ENCODE peak calls at places on chromosomes 3 and 15, in five cellular contexts. T, U, X, E and K are unnamed samples.

GRCh38 chr15:56794923-56795329 is 61.6 kb upstream of the ZNF280D start:
- DNase-seq in X (no peak), U (no peak), T (no peak), E (no peak), K (no peak)

GRCh38 chr3:81245505-81245904 is 515.9 kb downstream of the GBE1 start:
- DNase-seq in E (no peak), U (no peak), T (no peak), X (no peak), K (no peak)

GRCh38 chr3:160401301-160402095 is 2.0 kb downstream of the SMC4 start:
- DNase-seq in E (peak), X (peak), T (no peak), U (no peak), K (no peak)

GRCh38 chr3:123143669-123144411 is 57.9 kb upstream of the SEC22A start:
- DNase-seq in T (no peak), U (no peak), E (no peak), X (no peak), K (no peak)

GRCh38 chr15:73228128-73228646 is 140.6 kb downstream of the HCN4 start:
- DNase-seq in T (no peak), X (no peak), E (no peak), U (no peak), K (no peak)

GRCh38 chr3:168040624-168041208 is 55.0 kb downstream of the GOLIM4 start:
- DNase-seq in U (no peak), X (no peak), T (peak), E (no peak), K (no peak)

GRCh38 chr15:58527573-58528196 is 95.9 kb downstream of the LIPC start:
- DNase-seq in T (no peak), X (no peak), E (no peak), U (no peak), K (no peak)

GRCh38 chr15:65304393-65305143 is at the start of gene RNU5B-1:
- DNase-seq in T (peak), E (peak), U (peak), X (peak), K (no peak)

GRCh38 chr3:79810101-79810500 is 42.3 kb upstream of the ROBO1 start:
- DNase-seq in T (no peak), E (no peak), U (no peak), X (no peak), K (no peak)

GRCh38 chr3:189685854-189686253 is 54.7 kb downstream of the TP63 start:
- DNase-seq in T (no peak), X (no peak), E (no peak), U (no peak), K (no peak)

GRCh38 chr3:189690237-189690636 is 59.0 kb downstream of the TP63 start:
- DNase-seq in T (no peak), U (no peak), E (no peak), X (no peak), K (no peak)

GRCh38 chr3:189689625-189690024 is 58.4 kb downstream of the TP63 start:
- DNase-seq in E (no peak), X (no peak), T (no peak), U (no peak), K (no peak)

GRCh38 chr3:189688296-189688695 is 57.1 kb downstream of the TP63 start:
- DNase-seq in U (no peak), E (no peak), T (no peak), X (no peak), K (no peak)

DNA sequence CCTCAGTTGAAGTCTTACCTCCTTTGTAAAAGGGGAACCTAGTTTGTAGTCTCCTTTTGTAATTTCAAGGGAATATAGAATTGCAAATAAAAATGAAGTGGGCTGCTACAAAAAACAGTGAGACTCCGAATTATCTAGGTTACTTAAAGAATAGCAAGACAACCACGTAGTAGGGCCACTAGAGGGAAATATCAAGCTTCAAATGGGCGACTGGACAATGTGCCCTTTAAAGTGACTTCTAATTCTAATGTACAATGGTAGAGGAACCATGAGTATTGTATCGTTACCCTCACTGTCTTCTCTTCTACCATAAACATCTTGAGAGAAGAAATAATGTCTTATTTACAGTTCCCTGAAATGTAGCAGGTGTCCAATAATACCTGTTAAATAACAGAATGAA is 56.3 kb downstream of the TP63 start:
- DNase-seq in E (no peak), T (no peak), X (no peak), U (no peak), K (no peak)
- TF ChIP-seq CTCF in E (no peak), T (no peak), X (no peak), U (peak), K (no peak)

GRCh38 chr3:113745273-113746068 is 578 bp downstream of the NAA50 start:
- DNase-seq in T (peak), U (peak), X (peak), E (peak), K (peak)
- TF ChIP-seq POLR2A in T (no peak), U (peak), X (no peak), E (peak), K (no peak)

GRCh38 chr3:182936239-182936946 is 43.9 kb downstream of the DCUN1D1 start:
- DNase-seq in X (no peak), T (no peak), E (no peak), U (no peak), K (no peak)
- H3K4me3 ChIP-seq in X (no peak), T (no peak), E (no peak), U (no peak), K (no peak)

DNA sequence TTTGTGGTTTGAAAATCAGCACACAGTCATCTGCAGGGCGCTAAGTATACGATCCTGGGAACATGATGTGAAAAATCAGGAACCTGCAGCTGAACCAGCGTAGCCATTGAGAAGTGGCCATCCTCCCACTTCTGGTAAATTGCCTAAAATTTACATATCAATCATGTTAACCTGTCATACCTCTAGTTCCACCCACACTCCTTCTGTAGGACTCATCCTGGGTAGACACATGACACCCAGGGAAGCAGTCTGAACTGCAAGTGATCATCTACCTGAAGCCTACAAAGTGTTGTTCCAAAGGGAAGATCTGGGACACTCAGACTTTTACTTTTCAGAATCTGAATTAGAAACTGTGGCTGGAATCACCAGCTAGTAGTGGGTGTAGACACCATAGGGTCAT is 5.5 kb upstream of the PSMD6 start:
- DNase-seq in E (no peak), X (no peak), T (no peak), U (no peak), K (no peak)
- TF ChIP-seq CTCF in E (no peak), X (no peak), T (no peak), U (no peak), K (no peak)

GRCh38 chr3:52532517-52532837 is 1.2 kb downstream of the NT5DC2 start:
- DNase-seq in E (peak), U (no peak), T (peak), X (peak), K (no peak)
- TF ChIP-seq POLR2A in E (no peak), U (peak), T (peak), X (no peak), K (no peak)

GRCh38 chr3:183553263-183554026 is 2.1 kb downstream of the KLHL6 start:
- DNase-seq in X (no peak), T (no peak), U (no peak), E (no peak), K (no peak)
- H3K4me3 ChIP-seq in X (no peak), T (no peak), U (peak), E (no peak), K (no peak)

GRCh38 chr3:56260262-56260661 is 208.0 kb downstream of the ERC2 start:
- DNase-seq in X (no peak), T (no peak), E (no peak), U (no peak), K (no peak)

GRCh38 chr3:56251343-56251945 is 216.8 kb downstream of the ERC2 start:
- DNase-seq in U (peak), E (peak), X (peak), T (peak), K (no peak)

GRCh38 chr3:56254261-56254660 is 214.0 kb downstream of the ERC2 start:
- DNase-seq in T (no peak), E (no peak), X (no peak), U (no peak), K (no peak)

GRCh38 chr3:56257826-56258225 is 210.4 kb downstream of the ERC2 start:
- DNase-seq in U (no peak), T (no peak), E (no peak), X (no peak), K (no peak)

GRCh38 chr3:56254835-56255234 is 213.4 kb downstream of the ERC2 start:
- DNase-seq in X (no peak), U (no peak), T (peak), E (no peak), K (no peak)
- TF ChIP-seq CTCF in X (no peak), U (peak), T (peak), E (peak), K (no peak)

GRCh38 chr3:12999147-13000140 is 73.8 kb downstream of the IQSEC1 start:
- DNase-seq in T (peak), E (peak), U (no peak), X (peak), K (no peak)
- TF ChIP-seq POLR2A in T (peak), E (peak), U (no peak), X (no peak), K (no peak)